ENCODE peak calls at places on chromosomes 4 and X, in eight cellular contexts. Z is spleen, D is stomach, T is H1, W is gastrocnemius medialis, P is ovary, X is heart left ventricle, J is Peyer's patch. G is an unnamed sample.

GRCh38 chr4:123651127-123651526 is 254.5 kb downstream of the SPRY1 start:
- DNase-seq in Z (no peak), T (no peak), W (no peak), D (no peak), J (no peak), P (no peak), X (no peak), G (no peak)

GRCh38 chrX:129534816-129535578 is 5.1 kb upstream of the OCRL start:
- DNase-seq in T (no peak), J (no peak), D (no peak), W (no peak), P (no peak), Z (no peak), X (no peak), G (no peak)

GRCh38 chrX:12903646-12904045 is 2.8 kb upstream of the TLR8 start:
- DNase-seq in D (no peak), X (no peak), W (no peak), Z (no peak), P (no peak), J (no peak), T (no peak), G (no peak)

GRCh38 chrX:100649550-100650356 is 5.8 kb downstream of the SRPX2 start:
- DNase-seq in W (peak; percentile 42), J (no peak), T (no peak), P (peak; percentile 83), Z (no peak), D (no peak), X (peak; percentile 62), G (peak; percentile 92)

GRCh38 chr4:77636902-77637301 is 31.3 kb downstream of the CXCL13 start:
- DNase-seq in D (peak; percentile 44), X (no peak), J (no peak), T (no peak), W (no peak), P (no peak), Z (no peak), G (no peak)

GRCh38 chrX:111869639-111870034 is 6.3 kb upstream of the TRPC5OS start:
- DNase-seq in T (peak; percentile 43), W (no peak), Z (no peak), J (no peak), D (peak; percentile 28), X (no peak), P (peak; percentile 18), G (no peak)

GRCh38 chr4:4859010-4859798 is at the start of gene MSX1:
- DNase-seq in X (peak; percentile 92), J (peak; percentile 40), Z (peak; percentile 89), P (peak; percentile 87), D (peak; percentile 87), T (peak; percentile 92), W (peak; percentile 69), G (peak; percentile 97)

GRCh38 chr4:83112239-83112638 is 2.3 kb downstream of the PLAC8 start:
- DNase-seq in J (peak; percentile 77), Z (no peak), P (no peak), W (no peak), D (no peak), X (no peak), T (no peak), G (no peak)

GRCh38 chrX:70437011-70437410 is 7.6 kb upstream of the DLG3 start:
- DNase-seq in X (no peak), J (no peak), T (no peak), P (no peak), Z (no peak), W (no peak), D (no peak), G (no peak)
- TF ChIP-seq POLR2A in X (no peak), J (no peak), T (no peak), P (no peak), Z (no peak), W (no peak), D (no peak), G (no peak)

DNA sequence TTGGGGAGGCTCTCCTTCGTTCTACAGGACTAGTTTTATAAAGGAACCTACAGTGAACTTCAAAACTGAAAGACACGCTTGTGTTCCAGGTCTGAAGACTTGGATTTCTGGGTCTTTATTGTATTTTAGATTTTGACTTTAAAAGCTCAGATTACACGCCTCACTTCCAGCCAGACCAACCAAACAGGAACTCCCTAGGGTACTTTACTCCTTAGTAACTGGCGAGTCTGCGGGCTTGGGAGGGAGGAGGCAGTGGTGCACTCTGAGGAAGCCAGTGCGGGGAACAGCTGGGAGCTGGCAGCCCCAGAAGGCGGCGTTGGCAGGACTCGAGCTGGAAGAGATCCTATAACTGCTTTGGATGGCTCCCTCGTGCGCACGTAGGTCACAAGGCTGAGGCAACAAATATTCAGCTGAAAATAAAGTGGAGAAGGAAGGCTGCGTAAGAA is 388 bp upstream of the PHKA1 start:
- DNase-seq in Z (peak; percentile 75), D (peak; percentile 68), W (peak; percentile 76), X (peak; percentile 75), J (no peak), P (peak; percentile 72), T (peak; percentile 52), G (peak; percentile 86)
- H3K4me3 ChIP-seq in Z (peak overlapping the region; percentile 39), D (peak overlapping the region; percentile 51), W (peak overlapping the region; percentile 65), X (peak overlapping the region; percentile 47), J (peak overlapping the region; percentile 57), P (peak overlapping the region; percentile 33), T (peak overlapping the region; percentile 51), G (peak overlapping the region; percentile 30)

GRCh38 chr4:26589699-26590098 is 5.8 kb downstream of the TBC1D19 start:
- DNase-seq in J (no peak), Z (no peak), T (no peak), X (no peak), W (no peak), D (no peak), P (no peak), G (no peak)

GRCh38 chr4:26584725-26585124 is 841 bp downstream of the TBC1D19 start:
- DNase-seq in W (no peak), J (no peak), T (no peak), P (no peak), Z (no peak), D (no peak), X (no peak), G (no peak)

GRCh38 chr4:26583538-26583864 is 383 bp upstream of the TBC1D19 start:
- DNase-seq in Z (no peak), D (no peak), W (no peak), J (no peak), P (no peak), T (no peak), X (no peak), G (no peak)

GRCh38 chr4:26579169-26579568 is 4.7 kb upstream of the TBC1D19 start:
- DNase-seq in D (no peak), P (no peak), W (no peak), T (no peak), X (no peak), Z (no peak), J (no peak), G (no peak)

GRCh38 chr4:26583865-26584652 is at the start of gene TBC1D19:
- DNase-seq in Z (peak; percentile 97), W (peak; percentile 81), X (peak; percentile 92), T (peak; percentile 95), J (peak; percentile 84), P (peak; percentile 85), D (peak; percentile 91), G (peak; percentile 83)
- TF ChIP-seq CTCF in Z (no peak), W (no peak), X (no peak), T (peak; percentile 9), J (no peak), P (no peak), D (no peak), G (no peak)

GRCh38 chrX:71493111-71493613 is 39.7 kb upstream of the OGT start:
- DNase-seq in P (peak; percentile 55), T (no peak), W (no peak), J (no peak), D (peak; percentile 34), Z (no peak), X (no peak), G (peak; percentile 38)

GRCh38 chrX:71487814-71488213 is 45.1 kb upstream of the OGT start:
- DNase-seq in W (no peak), P (no peak), D (no peak), X (no peak), Z (no peak), T (no peak), J (no peak), G (no peak)

GRCh38 chrX:71496476-71496875 is 36.4 kb upstream of the OGT start:
- DNase-seq in J (no peak), P (no peak), Z (no peak), T (no peak), D (no peak), X (no peak), W (no peak), G (no peak)

GRCh38 chrX:71489540-71489939 is 43.4 kb upstream of the OGT start:
- DNase-seq in Z (no peak), T (no peak), W (no peak), D (no peak), X (no peak), J (no peak), P (no peak), G (no peak)

DNA sequence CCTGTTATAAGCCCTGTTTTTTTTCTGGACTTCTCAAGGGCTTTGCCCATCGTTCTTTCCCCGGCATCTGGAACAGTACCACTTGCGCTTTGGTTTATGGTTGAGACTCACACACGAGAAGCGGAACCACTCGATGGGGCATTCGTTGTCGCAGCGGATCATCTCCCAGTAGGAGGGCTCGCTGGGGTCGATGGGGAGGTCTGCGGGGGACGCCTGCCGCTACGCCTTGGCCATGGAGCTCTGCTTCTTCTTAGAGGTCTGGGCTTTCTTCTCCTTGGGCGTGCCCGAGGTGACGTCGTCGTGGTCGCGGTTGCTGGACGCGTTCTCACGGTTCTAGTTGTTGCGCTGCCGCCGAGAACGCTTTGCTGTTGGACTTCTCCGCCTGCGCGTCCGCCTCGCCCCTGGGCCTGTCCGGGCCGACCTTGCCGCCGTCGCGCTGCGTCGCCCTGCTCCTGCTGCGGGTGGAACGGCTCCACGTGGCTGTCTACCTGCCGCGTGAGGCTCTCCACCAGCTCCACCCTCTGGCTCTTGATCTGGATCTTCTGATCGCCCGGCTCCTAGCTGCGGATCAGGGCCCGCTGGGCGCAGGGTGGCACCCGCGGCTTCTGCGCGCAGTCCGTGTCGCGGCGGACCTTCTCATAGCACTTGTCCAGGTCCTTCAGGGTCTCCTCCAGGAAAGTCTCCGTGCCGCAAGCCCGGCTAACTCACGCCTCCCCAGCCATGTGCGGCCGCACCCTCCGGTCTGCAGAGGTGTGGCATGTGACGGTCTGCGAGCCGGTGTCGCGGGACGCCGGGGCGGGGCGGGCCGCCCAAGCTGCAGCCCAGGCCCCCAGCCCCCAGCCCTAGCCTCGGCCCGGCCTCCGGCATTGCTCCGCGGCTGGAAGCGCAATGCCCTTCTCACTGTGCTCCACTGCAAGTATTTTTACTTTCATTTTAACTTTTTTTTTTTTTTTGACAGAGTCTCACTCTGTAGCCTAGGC is 40.5 kb upstream of the OGT start:
- DNase-seq in D (peak; percentile 50), P (peak; percentile 46), J (peak; percentile 20), T (no peak), Z (peak; percentile 89), X (peak; percentile 77), W (peak; percentile 26), G (peak; percentile 93)
- TF ChIP-seq POLR2A in D (no peak), P (no peak), J (no peak), T (no peak), Z (no peak), X (no peak), W (peak; percentile 14), G (no peak)